ENCODE peak calls at places on chromosome 5, in four cellular contexts. One of them, this sample, is unnamed.

GRCh38 chr5:82597437-82597836 is 319.3 kb upstream of the RPS23 start:
- DNase-seq in mesenchymal stem cell: no peak
- DNase-seq in neuronal stem cell: no peak
- DNase-seq in H1: no peak
- DNase-seq in this sample: peak; percentile 60

GRCh38 chr5:81980160-81980559 is 8.3 kb downstream of the ATG10 start:
- DNase-seq in H1: no peak
- DNase-seq in neuronal stem cell: no peak
- DNase-seq in mesenchymal stem cell: no peak
- DNase-seq in this sample: no peak

GRCh38 chr5:14928661-14929060 is 57.1 kb upstream of the ANKH start:
- DNase-seq in H1: no peak
- DNase-seq in mesenchymal stem cell: no peak
- DNase-seq in neuronal stem cell: no peak
- DNase-seq in this sample: no peak

GRCh38 chr5:72436796-72437471 is 70.3 kb downstream of the ZNF366 start:
- DNase-seq in mesenchymal stem cell: no peak
- DNase-seq in H1: no peak
- DNase-seq in neuronal stem cell: no peak
- DNase-seq in this sample: no peak

GRCh38 chr5:123176224-123176937 is 87.3 kb downstream of the PRDM6 start:
- DNase-seq in neuronal stem cell: no peak
- DNase-seq in mesenchymal stem cell: peak; percentile 28
- DNase-seq in H1: no peak
- DNase-seq in this sample: no peak

GRCh38 chr5:35458824-35459207 is 158.8 kb upstream of the SPEF2 start:
- DNase-seq in neuronal stem cell: no peak
- DNase-seq in mesenchymal stem cell: peak; percentile 24
- DNase-seq in H1: no peak
- DNase-seq in this sample: no peak

GRCh38 chr5:67140413-67140812 is 56.2 kb downstream of the CD180 start:
- DNase-seq in H1: no peak
- DNase-seq in mesenchymal stem cell: no peak
- DNase-seq in neuronal stem cell: no peak
- DNase-seq in this sample: no peak

GRCh38 chr5:172766287-172767104 is 4.5 kb downstream of the DUSP1 start:
- DNase-seq in mesenchymal stem cell: peak; percentile 98
- DNase-seq in neuronal stem cell: no peak
- DNase-seq in H1: no peak
- DNase-seq in this sample: no peak

GRCh38 chr5:113427871-113428574 is 6.8 kb downstream of the TSSK1B start:
- DNase-seq in neuronal stem cell: no peak
- DNase-seq in H1: no peak
- DNase-seq in mesenchymal stem cell: no peak
- DNase-seq in this sample: no peak

GRCh38 chr5:15720515-15720914 is 220.5 kb downstream of the FBXL7 start:
- DNase-seq in mesenchymal stem cell: no peak
- DNase-seq in H1: no peak
- DNase-seq in neuronal stem cell: no peak
- DNase-seq in this sample: no peak

GRCh38 chr5:98770158-98770910 is 3.1 kb upstream of the RGMB start:
- DNase-seq in H1: no peak
- DNase-seq in mesenchymal stem cell: peak; percentile 85
- DNase-seq in neuronal stem cell: no peak
- DNase-seq in this sample: no peak

GRCh38 chr5:54484219-54484894 is 28.9 kb downstream of the HSPB3 start:
- DNase-seq in H1: no peak
- DNase-seq in mesenchymal stem cell: no peak
- DNase-seq in neuronal stem cell: no peak
- DNase-seq in this sample: no peak

GRCh38 chr5:132386644-132387286 is 17.3 kb downstream of the SLC22A5 start:
- DNase-seq in mesenchymal stem cell: peak; percentile 82
- DNase-seq in neuronal stem cell: peak; percentile 45
- DNase-seq in H1: no peak
- DNase-seq in this sample: peak; percentile 77

GRCh38 chr5:132389051-132389331 is 19.5 kb downstream of the SLC22A5 start:
- DNase-seq in neuronal stem cell: no peak
- DNase-seq in mesenchymal stem cell: peak; percentile 82
- DNase-seq in H1: no peak
- DNase-seq in this sample: no peak

GRCh38 chr5:132387649-132388117 is 18.2 kb downstream of the SLC22A5 start:
- DNase-seq in H1: no peak
- DNase-seq in neuronal stem cell: no peak
- DNase-seq in mesenchymal stem cell: peak; percentile 99
- DNase-seq in this sample: no peak

GRCh38 chr5:132389453-132390286 is 20.2 kb downstream of the SLC22A5 start:
- DNase-seq in mesenchymal stem cell: peak; percentile 100
- DNase-seq in H1: no peak
- DNase-seq in neuronal stem cell: no peak
- DNase-seq in this sample: no peak

DNA sequence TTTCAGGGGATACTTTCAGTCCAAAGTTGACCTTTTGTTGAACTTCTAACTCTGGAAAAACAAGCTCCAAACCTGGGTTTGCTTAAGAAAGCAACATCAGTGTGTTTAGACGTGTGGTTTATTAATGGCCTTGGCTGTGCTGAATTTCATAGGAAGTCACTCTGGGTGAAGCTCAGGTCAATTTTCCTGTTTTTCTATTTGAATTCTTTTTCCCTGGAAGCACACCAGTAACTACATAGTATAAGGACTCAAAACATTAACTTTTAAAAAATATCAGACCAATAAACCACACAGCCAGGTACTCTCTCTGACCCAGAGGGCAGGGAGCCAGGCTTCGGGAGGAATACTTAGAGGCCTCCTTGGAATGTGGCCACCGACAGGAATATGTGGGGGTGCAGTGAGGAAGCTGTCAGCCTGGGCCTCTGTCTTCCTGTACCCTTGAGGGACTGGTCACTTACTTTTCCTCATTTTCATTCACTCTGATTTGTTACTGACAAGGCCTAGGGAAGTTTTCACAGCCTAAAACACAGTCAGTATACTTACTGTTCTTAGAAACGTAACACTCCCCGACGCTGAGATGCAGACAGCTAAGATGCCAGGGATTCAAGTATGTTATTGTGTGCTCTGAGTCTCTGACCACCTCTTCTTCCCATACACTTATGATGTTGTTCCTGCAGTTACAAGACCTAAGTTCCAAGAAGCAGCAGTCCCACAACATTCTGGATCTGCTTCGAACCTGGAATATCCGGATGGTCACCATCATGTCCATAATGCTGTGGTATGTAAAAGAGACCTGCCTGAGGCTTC is 18.9 kb downstream of the SLC22A5 start:
- DNase-seq in mesenchymal stem cell: peak; percentile 84
- DNase-seq in H1: no peak
- DNase-seq in neuronal stem cell: no peak
- DNase-seq in this sample: no peak
- H2BK12ac ChIP-seq in mesenchymal stem cell: peak overlapping the region; percentile 95
- H2BK12ac ChIP-seq in H1: peak overlapping the region; percentile 3
- H2BK12ac ChIP-seq in neuronal stem cell: no peak overlapping the region
- H2BK12ac ChIP-seq in this sample: no peak overlapping the region

DNA sequence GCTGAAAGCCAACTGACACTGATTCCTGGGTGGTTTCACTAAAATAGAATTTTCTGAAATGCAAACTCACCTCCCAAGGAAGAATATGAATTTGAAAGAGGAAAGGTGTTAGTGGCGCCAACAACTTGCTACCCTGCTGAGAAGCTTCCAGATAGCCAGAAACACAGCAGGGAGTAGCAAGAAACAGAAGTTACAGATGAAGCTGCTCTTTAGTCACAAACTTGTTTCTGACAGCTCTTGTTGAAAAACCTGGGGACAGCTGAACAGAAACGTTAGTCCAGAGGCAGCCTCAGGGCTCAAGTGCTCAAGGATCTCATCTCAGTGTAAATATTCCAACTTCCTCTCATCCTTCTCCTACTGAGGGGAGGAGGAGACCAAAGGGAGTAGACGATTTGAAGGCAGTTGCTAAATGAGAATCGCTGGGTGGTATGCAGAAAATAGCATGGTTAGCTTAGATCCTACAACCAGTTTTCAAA is 184.1 kb downstream of the PDE4D start:
- DNase-seq in neuronal stem cell: no peak
- DNase-seq in H1: peak; percentile 47
- DNase-seq in mesenchymal stem cell: peak; percentile 60
- DNase-seq in this sample: peak; percentile 56
- H2AFZ ChIP-seq in neuronal stem cell: peak overlapping the region; percentile 64
- H2AFZ ChIP-seq in H1: no peak overlapping the region
- H2AFZ ChIP-seq in mesenchymal stem cell: no peak overlapping the region
- H2AFZ ChIP-seq in this sample: no peak overlapping the region

DNA sequence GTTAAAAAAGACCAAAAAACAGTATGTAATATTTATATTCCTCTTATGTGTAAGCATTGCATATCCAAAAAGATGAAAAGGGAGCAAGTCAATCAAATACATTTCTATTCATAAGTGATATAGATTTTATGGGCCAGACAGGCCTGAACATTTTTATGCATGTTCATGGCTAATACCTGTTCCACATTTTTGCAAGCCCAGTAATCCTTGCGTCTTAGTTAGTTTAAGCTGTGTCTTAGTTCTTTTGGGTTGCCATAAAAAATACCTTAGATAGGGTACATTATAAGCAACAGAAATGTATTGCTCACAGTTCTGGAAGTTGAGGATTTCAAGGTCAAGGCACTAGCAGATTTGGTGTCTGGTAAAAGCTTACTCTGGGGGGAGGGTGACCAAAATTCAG is 342.1 kb downstream of the TAF11L14 start:
- DNase-seq in neuronal stem cell: no peak
- DNase-seq in mesenchymal stem cell: no peak
- DNase-seq in H1: no peak
- DNase-seq in this sample: no peak
- H3K9me3 ChIP-seq in neuronal stem cell: no peaks in the 10 kb centered on the region
- H3K9me3 ChIP-seq in mesenchymal stem cell: no peaks in the 10 kb centered on the region
- H3K9me3 ChIP-seq in H1: no peaks in the 10 kb centered on the region
- H3K9me3 ChIP-seq in this sample: no peaks in the 10 kb centered on the region

GRCh38 chr5:136020001-136020382 is 8.8 kb upstream of the TGFBI start:
- DNase-seq in mesenchymal stem cell: no peak
- DNase-seq in H1: no peak
- DNase-seq in neuronal stem cell: no peak
- DNase-seq in this sample: no peak
- H2BK12ac ChIP-seq in mesenchymal stem cell: peak overlapping the region; percentile 22
- H2BK12ac ChIP-seq in H1: no peak overlapping the region
- H2BK12ac ChIP-seq in neuronal stem cell: no peak overlapping the region
- H2BK12ac ChIP-seq in this sample: no peak overlapping the region

GRCh38 chr5:148090780-148091221 is 27.0 kb downstream of the SPINK5 start:
- DNase-seq in mesenchymal stem cell: peak; percentile 6
- DNase-seq in H1: no peak
- DNase-seq in neuronal stem cell: no peak
- DNase-seq in this sample: no peak

GRCh38 chr5:148094336-148094735 is 30.6 kb downstream of the SPINK5 start:
- DNase-seq in mesenchymal stem cell: no peak
- DNase-seq in neuronal stem cell: no peak
- DNase-seq in H1: no peak
- DNase-seq in this sample: no peak

GRCh38 chr5:148091991-148092964 is 28.5 kb downstream of the SPINK5 start:
- DNase-seq in H1: no peak
- DNase-seq in neuronal stem cell: no peak
- DNase-seq in mesenchymal stem cell: no peak
- DNase-seq in this sample: no peak

GRCh38 chr5:148085934-148086333 is 22.2 kb downstream of the SPINK5 start:
- DNase-seq in H1: no peak
- DNase-seq in mesenchymal stem cell: no peak
- DNase-seq in neuronal stem cell: no peak
- DNase-seq in this sample: no peak

GRCh38 chr5:148090200-148090599 is 26.4 kb downstream of the SPINK5 start:
- DNase-seq in neuronal stem cell: no peak
- DNase-seq in H1: no peak
- DNase-seq in mesenchymal stem cell: no peak
- DNase-seq in this sample: no peak
- H2AFZ ChIP-seq in neuronal stem cell: no peak overlapping the region
- H2AFZ ChIP-seq in H1: no peak overlapping the region
- H2AFZ ChIP-seq in mesenchymal stem cell: no peak overlapping the region
- H2AFZ ChIP-seq in this sample: no peak overlapping the region

GRCh38 chr5:141319202-141319601 is 1.4 kb downstream of the TAF7 start:
- DNase-seq in H1: no peak
- DNase-seq in mesenchymal stem cell: no peak
- DNase-seq in neuronal stem cell: no peak
- DNase-seq in this sample: no peak
- H3K9me3 ChIP-seq in H1: peaks cover 22% of the 10 kb centered on the region
- H3K9me3 ChIP-seq in mesenchymal stem cell: peaks cover 64% of the 10 kb centered on the region
- H3K9me3 ChIP-seq in neuronal stem cell: peaks cover 22% of the 10 kb centered on the region
- H3K9me3 ChIP-seq in this sample: peaks cover 22% of the 10 kb centered on the region

DNA sequence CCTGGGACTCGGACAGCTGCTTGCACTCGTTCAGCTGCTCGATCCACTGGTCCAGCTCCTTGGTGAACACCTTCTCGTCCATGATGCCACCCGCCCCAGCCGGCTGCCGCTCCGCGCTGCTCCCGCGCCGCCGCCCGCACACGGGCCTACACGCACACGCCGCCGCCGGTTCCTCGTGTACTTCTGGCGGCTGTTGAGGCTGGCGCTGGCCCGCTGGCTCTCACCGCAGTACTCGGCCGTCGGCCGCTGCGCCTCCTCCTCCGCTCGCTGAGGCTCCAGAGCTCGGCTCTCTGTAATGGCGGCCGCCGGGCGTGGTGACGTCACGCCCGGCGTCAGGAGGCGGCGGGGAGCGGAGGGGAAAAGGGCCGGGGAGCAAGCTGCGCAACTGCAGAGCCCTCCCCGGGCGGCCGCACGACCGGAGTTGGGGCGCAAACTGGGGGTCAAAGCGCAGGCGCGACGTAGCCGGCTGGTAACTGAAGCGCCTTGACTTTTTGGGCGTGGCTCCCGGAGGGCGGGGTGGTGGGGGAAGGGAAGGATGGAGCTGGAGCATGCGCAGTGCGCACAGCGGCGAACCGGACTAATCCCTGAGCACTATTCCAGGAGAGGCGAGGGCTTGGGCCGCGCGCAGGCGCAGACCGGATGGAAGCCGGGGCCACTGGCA is at the start of gene PPP2CA:
- DNase-seq in H1: peak; percentile 99
- DNase-seq in mesenchymal stem cell: peak; percentile 98
- DNase-seq in neuronal stem cell: peak; percentile 98
- DNase-seq in this sample: peak; percentile 98
- H2BK12ac ChIP-seq in H1: peak within 1 kb of the TSS; percentile 82
- H2BK12ac ChIP-seq in mesenchymal stem cell: peak within 1 kb of the TSS; percentile 84
- H2BK12ac ChIP-seq in neuronal stem cell: peak within 1 kb of the TSS; percentile 97
- H2BK12ac ChIP-seq in this sample: peak within 1 kb of the TSS; percentile 94

GRCh38 chr5:59616413-59616812 is 277.1 kb downstream of the PDE4D start:
- DNase-seq in H1: no peak
- DNase-seq in neuronal stem cell: no peak
- DNase-seq in mesenchymal stem cell: no peak
- DNase-seq in this sample: no peak

GRCh38 chr5:59618644-59619043 is 274.9 kb downstream of the PDE4D start:
- DNase-seq in neuronal stem cell: no peak
- DNase-seq in mesenchymal stem cell: no peak
- DNase-seq in H1: no peak
- DNase-seq in this sample: no peak

GRCh38 chr5:59620535-59621212 is 272.9 kb downstream of the PDE4D start:
- DNase-seq in mesenchymal stem cell: no peak
- DNase-seq in neuronal stem cell: no peak
- DNase-seq in H1: no peak
- DNase-seq in this sample: no peak

GRCh38 chr5:59617186-59617771 is 276.2 kb downstream of the PDE4D start:
- DNase-seq in neuronal stem cell: no peak
- DNase-seq in H1: no peak
- DNase-seq in mesenchymal stem cell: no peak
- DNase-seq in this sample: no peak

DNA sequence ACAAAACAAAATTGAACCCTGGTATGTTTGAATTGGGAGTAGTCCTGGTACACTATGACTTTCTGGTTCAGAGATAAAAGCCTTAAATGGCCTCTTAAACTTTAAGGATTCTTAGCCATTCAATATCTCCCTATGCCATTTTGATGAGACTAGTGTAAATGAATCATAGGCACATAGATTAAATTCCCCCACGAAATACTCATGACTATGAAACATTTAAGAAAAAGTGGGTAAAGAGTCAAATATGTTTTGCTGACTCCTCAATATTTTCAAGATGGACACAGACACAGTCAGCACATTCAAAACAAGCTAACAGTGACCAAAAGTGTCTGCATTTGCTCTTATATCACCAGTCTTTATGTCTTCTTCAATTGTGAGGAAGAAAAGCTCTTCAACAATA is 278.3 kb downstream of the PDE4D start:
- DNase-seq in H1: no peak
- DNase-seq in mesenchymal stem cell: no peak
- DNase-seq in neuronal stem cell: no peak
- DNase-seq in this sample: no peak
- H2AFZ ChIP-seq in H1: peak overlapping the region; percentile 28
- H2AFZ ChIP-seq in mesenchymal stem cell: no peak overlapping the region
- H2AFZ ChIP-seq in neuronal stem cell: peak overlapping the region; percentile 52
- H2AFZ ChIP-seq in this sample: no peak overlapping the region

This sample was measured in H9.